ENCODE peak calls at places on chromosomes 16 and 17, in four cellular contexts. W is GM12878, K is K562, G is HepG2. M is an unnamed sample.

GRCh38 chr17:47945080-47945479 is 3.7 kb downstream of the PNPO start:
- DNase-seq in K (no peak), W (no peak), G (no peak), M (no peak)

GRCh38 chr16:61549332-61549731 is 486.9 kb downstream of the CDH8 start:
- DNase-seq in W (no peak), K (no peak), G (no peak), M (no peak)

GRCh38 chr17:1690544-1691221 is 6.0 kb upstream of the PRPF8 start:
- DNase-seq in G (no peak), K (no peak), W (no peak), M (no peak)

GRCh38 chr16:89115216-89115949 is 21.7 kb downstream of the ACSF3 start:
- DNase-seq in W (peak), K (peak), G (no peak), M (no peak)

GRCh38 chr17:61307905-61308886 is 91.4 kb upstream of the TBX2 start:
- DNase-seq in G (no peak), W (no peak), K (no peak), M (no peak)

GRCh38 chr16:82358601-82359221 is 188.7 kb upstream of the MPHOSPH6 start:
- DNase-seq in K (no peak), G (no peak), W (no peak), M (no peak)

GRCh38 chr16:75280331-75280804 is 28.9 kb upstream of the BCAR1 start:
- DNase-seq in K (no peak), G (no peak), W (no peak), M (peak)

GRCh38 chr16:27638833-27639587 is 89.1 kb downstream of the KATNIP start:
- DNase-seq in G (no peak), W (no peak), K (no peak), M (no peak)

GRCh38 chr17:66431910-66432309 is 129.5 kb downstream of the PRKCA start:
- DNase-seq in G (no peak), K (no peak), W (no peak), M (no peak)

GRCh38 chr17:14321980-14322776 is 21.3 kb downstream of the HS3ST3B1 start:
- DNase-seq in W (no peak), G (no peak), K (no peak), M (no peak)

GRCh38 chr17:80596760-80597608 is 52.3 kb downstream of the RPTOR start:
- DNase-seq in G (no peak), K (no peak), W (no peak), M (no peak)

GRCh38 chr16:82699711-82700495 is 73.1 kb downstream of the CDH13 start:
- DNase-seq in K (no peak), W (no peak), G (no peak), M (no peak)

GRCh38 chr16:78463591-78463990 is 364.1 kb downstream of the WWOX start:
- DNase-seq in W (no peak), G (no peak), K (no peak), M (no peak)

GRCh38 chr17:80146121-80147034 is 550 bp downstream of the EIF4A3 start:
- DNase-seq in W (no peak), K (peak), G (no peak), M (peak)

GRCh38 chr17:9645858-9646555 is 690 bp downstream of the USP43 start:
- DNase-seq in G (peak), K (peak), W (no peak), M (peak)

GRCh38 chr16:14302031-14302398 is 230.9 kb downstream of the MRTFB start:
- DNase-seq in W (no peak), K (peak), G (peak), M (peak)

GRCh38 chr17:18314059-18314730 is 599 bp downstream of the TOP3A start:
- DNase-seq in K (no peak), G (no peak), W (no peak), M (no peak)

GRCh38 chr17:82317394-82318168 is at the start of gene CD7:
- DNase-seq in K (no peak), G (peak), W (no peak), M (no peak)

GRCh38 chr16:88466175-88466862 is 13.2 kb downstream of the ZFPM1 start:
- DNase-seq in K (no peak), W (no peak), G (no peak), M (no peak)

GRCh38 chr17:19407601-19408380 is 3.2 kb upstream of the RNF112 start:
- DNase-seq in K (no peak), W (no peak), G (no peak), M (no peak)

GRCh38 chr16:86219655-86220445 is 290.5 kb upstream of the FOXF1 start:
- DNase-seq in K (no peak), W (no peak), G (no peak), M (no peak)
- TF ChIP-seq GABPA in K (no peak), W (no peak), G (no peak), M (no peak)

GRCh38 chr16:72823961-72824490 is 223.9 kb downstream of the ZFHX3 start:
- DNase-seq in K (no peak), W (no peak), G (no peak), M (peak)

GRCh38 chr16:72829846-72830620 is 217.9 kb downstream of the ZFHX3 start:
- DNase-seq in W (no peak), K (no peak), G (no peak), M (no peak)

GRCh38 chr16:72824761-72825160 is 223.2 kb downstream of the ZFHX3 start:
- DNase-seq in W (no peak), K (no peak), G (no peak), M (no peak)

GRCh38 chr16:72827907-72828306 is 220.0 kb downstream of the ZFHX3 start:
- DNase-seq in G (no peak), W (no peak), K (no peak), M (no peak)

GRCh38 chr16:72825912-72826621 is 221.9 kb downstream of the ZFHX3 start:
- DNase-seq in W (no peak), K (no peak), G (no peak), M (no peak)
- TF ChIP-seq ZBTB33 in W (no peak), K (no peak), G (no peak), M (no peak)

GRCh38 chr16:31568577-31569359 is 41.1 kb downstream of the AHSP start:
- DNase-seq in W (no peak), G (no peak), K (peak), M (peak)
- H3K9ac ChIP-seq in W (no peak), G (no peak), K (peak), M (no peak)

GRCh38 chr17:35081638-35082037 is 18.1 kb upstream of the RFFL start:
- DNase-seq in K (no peak), G (no peak), W (no peak), M (no peak)

GRCh38 chr17:35083071-35083470 is 19.6 kb upstream of the RFFL start:
- DNase-seq in K (peak), W (no peak), G (no peak), M (no peak)

GRCh38 chr17:35080536-35080935 is 17.0 kb upstream of the RFFL start:
- DNase-seq in W (peak), G (no peak), K (no peak), M (no peak)

GRCh38 chr17:35079547-35079946 is 16.0 kb upstream of the RFFL start:
- DNase-seq in K (no peak), W (no peak), G (peak), M (no peak)

DNA sequence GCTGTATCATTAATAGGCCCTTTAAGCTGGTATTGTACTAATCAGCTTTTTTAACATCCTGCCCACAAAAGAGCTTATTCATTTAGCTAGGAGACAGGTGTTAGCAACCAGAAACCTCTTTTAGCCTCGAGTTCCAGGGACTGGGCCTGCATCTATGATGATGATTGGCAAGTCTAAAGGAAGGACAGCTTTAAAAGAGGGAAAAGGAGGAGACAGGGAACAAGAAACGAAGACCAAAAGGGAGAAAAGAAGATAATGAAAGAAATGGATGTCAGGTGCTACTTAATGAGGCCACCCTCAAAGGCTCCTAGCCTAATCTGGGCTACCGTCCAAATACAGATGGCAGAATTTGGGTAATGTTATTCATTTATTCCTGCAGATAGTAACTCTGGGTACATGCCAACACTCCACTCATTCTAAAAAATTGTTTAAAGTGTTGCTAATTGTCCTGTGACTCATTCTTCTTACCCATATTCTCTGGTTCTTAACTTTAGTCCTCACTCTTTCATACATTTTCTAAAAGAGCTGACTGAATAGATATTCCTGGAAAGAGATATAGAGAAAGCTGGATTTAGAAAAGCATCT is 18.7 kb upstream of the RFFL start:
- DNase-seq in G (peak), K (no peak), W (no peak), M (peak)
- TF ChIP-seq GABPA in G (no peak), K (no peak), W (no peak), M (no peak)

DNA sequence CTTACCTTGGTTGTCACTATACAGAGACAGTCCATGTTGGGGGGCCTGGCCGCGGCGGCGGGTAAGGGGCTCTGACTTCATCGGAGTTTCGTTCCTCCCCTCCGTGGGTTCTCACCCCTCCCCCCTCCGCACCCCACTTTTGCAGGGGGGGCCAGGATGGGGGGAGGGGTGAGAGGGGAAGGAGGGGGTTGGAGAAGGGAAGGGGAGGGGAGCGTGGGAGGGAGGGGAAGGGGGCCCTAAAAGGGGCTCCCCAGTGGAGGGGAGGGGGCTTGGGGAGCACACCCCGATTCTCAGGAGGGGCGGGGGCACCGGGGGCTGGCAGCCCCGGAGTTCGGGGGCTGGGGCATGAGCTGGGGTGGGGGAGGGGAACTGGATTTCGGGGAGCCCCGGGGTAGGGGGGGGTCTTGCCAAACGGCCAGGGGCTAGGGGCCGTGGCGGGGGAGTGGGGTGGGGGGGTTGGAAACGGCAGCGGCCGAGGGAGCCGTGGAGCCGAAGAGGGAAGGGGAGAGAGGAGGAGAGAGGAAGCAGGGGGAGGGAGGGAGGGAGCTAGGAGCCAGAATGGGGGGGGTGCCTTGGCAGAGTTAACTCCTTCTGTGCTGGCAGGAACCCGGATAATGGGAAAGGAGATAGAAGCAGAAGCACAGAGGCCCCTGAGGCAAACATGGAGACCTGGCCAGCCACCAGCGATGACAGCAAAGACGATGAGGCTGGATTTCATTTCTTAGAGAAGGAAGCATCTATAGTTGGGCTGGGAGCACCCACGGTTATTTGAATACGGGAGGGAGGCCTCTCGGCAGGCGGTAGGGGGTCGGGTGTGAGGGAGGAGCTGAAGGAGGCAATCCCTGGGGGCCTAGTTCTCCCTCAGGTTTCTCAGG is 2.3 kb downstream of the DLG4 start:
- DNase-seq in W (no peak), G (no peak), K (peak), M (peak)
- TF ChIP-seq ZBTB33 in W (no peak), G (no peak), K (no peak), M (no peak)

GRCh38 chr17:74211929-74212261 is 1.5 kb upstream of the TTYH2 start:
- DNase-seq in W (no peak), G (no peak), K (peak), M (no peak)

GRCh38 chr17:74213897-74214386 is 571 bp downstream of the TTYH2 start:
- DNase-seq in G (no peak), K (no peak), W (no peak), M (no peak)

GRCh38 chr17:74212913-74213791 is at the start of gene TTYH2:
- DNase-seq in K (peak), W (no peak), G (peak), M (peak)

GRCh38 chr17:74211141-74211928 is 2.0 kb upstream of the TTYH2 start:
- DNase-seq in K (peak), G (no peak), W (no peak), M (no peak)

DNA sequence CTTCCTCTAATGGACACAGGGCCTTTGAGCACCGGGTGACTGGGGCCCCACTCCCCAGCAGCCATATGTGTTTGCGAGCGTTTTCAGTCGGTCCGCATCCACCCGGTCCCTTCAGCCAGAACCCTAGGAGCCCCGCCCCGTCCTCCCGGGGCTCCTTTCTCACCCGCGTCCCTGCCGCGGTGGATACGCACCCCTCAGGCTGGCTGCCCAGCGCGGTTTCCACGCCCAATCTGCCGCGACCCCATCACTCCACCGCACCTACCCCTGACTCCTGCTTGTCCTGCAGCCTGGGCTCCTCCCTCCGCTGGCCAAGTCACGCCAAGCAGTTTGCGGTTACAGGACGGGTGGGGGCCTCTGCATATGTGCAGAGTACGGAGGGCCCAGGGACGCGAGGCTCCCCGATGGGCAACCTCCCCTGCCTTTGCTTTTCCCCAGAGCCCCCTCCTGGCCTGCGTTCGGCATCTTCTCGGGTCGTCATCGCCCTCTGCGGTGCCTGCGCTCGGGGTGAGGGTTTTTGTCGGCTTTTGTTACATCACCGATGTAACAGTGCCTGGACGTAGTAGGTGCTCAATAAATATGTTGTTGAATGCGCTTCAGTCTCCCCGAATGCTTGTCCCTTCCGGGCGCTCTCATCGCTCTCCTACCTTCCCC is 984 bp upstream of the TTYH2 start:
- DNase-seq in W (no peak), G (no peak), K (peak), M (no peak)
- H3K9ac ChIP-seq in W (peak), G (peak), K (peak), M (peak)

GRCh38 chr16:70432800-70433455 is 6.0 kb downstream of the ST3GAL2 start:
- DNase-seq in W (no peak), G (no peak), K (peak), M (peak)

GRCh38 chr16:70432304-70432799 is 6.5 kb downstream of the ST3GAL2 start:
- DNase-seq in G (no peak), K (peak), W (no peak), M (no peak)

GRCh38 chr16:70428178-70428998 is 10.5 kb downstream of the ST3GAL2 start:
- DNase-seq in G (peak), K (peak), W (peak), M (peak)

GRCh38 chr16:70429888-70430666 is 8.8 kb downstream of the ST3GAL2 start:
- DNase-seq in K (peak), W (peak), G (no peak), M (no peak)

DNA sequence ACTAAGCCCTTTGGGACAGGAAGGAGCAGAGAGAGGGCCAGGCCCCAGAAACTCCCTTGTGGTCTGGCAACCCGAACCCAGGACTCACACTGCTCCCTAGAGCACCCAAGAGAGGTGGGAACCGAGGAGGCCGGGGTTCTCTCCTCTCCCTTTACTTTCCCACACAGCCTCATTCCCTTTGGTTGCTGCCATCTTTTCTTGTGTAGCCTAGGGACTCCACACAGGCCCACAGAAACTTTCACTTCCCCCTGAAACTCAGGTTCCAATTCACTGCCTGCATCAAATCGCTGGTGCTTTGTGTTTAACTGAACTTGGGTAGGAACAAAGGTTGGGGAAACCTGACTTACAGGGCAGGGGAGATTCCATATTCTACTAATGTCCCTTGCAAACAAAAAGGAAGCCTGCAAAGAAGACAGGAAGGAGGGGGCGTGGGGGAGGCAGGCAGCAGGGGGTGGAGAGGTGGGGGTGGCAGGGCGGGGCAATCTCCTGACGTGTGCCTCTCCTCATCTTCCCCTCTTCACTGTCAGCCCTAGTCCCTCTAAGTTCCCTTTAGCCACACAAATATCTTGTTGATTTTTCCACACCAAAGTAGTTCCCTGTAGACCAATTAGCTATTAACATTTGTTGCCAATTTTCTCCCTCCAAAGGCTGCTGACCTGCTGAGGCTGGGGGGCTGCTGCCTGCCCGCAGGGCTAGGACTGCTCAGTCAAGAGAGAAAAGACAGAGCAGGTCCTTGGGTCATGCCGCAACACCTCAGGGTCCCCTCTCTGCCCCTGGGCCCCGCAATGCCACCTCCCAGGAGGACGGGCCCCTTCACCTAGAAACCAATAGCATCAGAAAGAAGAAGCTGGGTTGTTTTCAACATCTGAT is 8.0 kb downstream of the ST3GAL2 start:
- DNase-seq in G (peak), K (peak), W (peak), M (no peak)
- TF ChIP-seq GABPA in G (no peak), K (peak), W (no peak), M (no peak)

GRCh38 chr17:44636562-44636961 is 19.7 kb upstream of the MEIOC start:
- DNase-seq in G (peak), W (no peak), K (no peak), M (peak)
- TF ChIP-seq ZBTB33 in G (no peak), W (no peak), K (no peak), M (no peak)

GRCh38 chr17:75067856-75068255 is 19.9 kb upstream of the SLC16A5 start:
- DNase-seq in G (no peak), W (no peak), K (no peak), M (no peak)
- H3K9ac ChIP-seq in G (no peak), W (no peak), K (peak), M (no peak)

GRCh38 chr17:68205251-68205807 is 42.5 kb upstream of the AMZ2 start:
- DNase-seq in W (no peak), G (peak), K (peak), M (peak)
- TF ChIP-seq GABPA in W (no peak), G (no peak), K (peak), M (peak)